ENCODE peak calls at places on chromosome 10, in seven cellular contexts. M is PC-3, Z is mammary epithelial cell, H is IMR-90, D is MM.1S, I is HCT116, B is colonic mucosa. E is an unnamed sample. For H3K4me1 and H3K36me3, the result is how much of the 10 kb centered on the place peaks cover.

GRCh38 chr10:118204292-118204943 is 137.7 kb downstream of the FAM204A start:
- DNase-seq in Z (no peak), I (no peak), B (no peak), M (no peak), H (no peak), D (no peak), E (no peak)

GRCh38 chr10:87872828-87873227 is 9.4 kb downstream of the PTEN start:
- DNase-seq in D (no peak), Z (no peak), I (no peak), M (no peak), H (no peak), B (no peak), E (no peak)

GRCh38 chr10:96053985-96054384 is 10.6 kb downstream of the CCNJ start:
- DNase-seq in H (no peak), Z (no peak), B (no peak), I (no peak), D (no peak), M (no peak), E (no peak)

GRCh38 chr10:131790021-131790420 is 110.8 kb upstream of the PPP2R2D start:
- DNase-seq in Z (no peak), D (no peak), M (peak), H (no peak), B (no peak), I (peak), E (peak)

GRCh38 chr10:35765039-35765662 is 123.1 kb upstream of the FZD8 start:
- DNase-seq in H (no peak), M (no peak), B (peak), I (no peak), D (no peak), Z (no peak), E (no peak)

GRCh38 chr10:48589266-48589665 is 15.6 kb downstream of the ARHGAP22 start:
- DNase-seq in I (no peak), B (no peak), M (no peak), H (peak), D (no peak), Z (peak), E (no peak)

GRCh38 chr10:108319434-108320222 is 1155.1 kb upstream of the SORCS1 start:
- DNase-seq in H (no peak), B (peak), I (no peak), Z (no peak), M (no peak), D (no peak), E (no peak)

GRCh38 chr10:124005991-124006392 is 87.4 kb downstream of the CHST15 start:
- DNase-seq in D (no peak), I (no peak), M (no peak), Z (no peak), H (no peak), B (no peak), E (no peak)

GRCh38 chr10:93294004-93294403 is 188.1 kb downstream of the MYOF start:
- DNase-seq in B (no peak), Z (peak), M (peak), D (no peak), H (no peak), I (no peak), E (no peak)

GRCh38 chr10:32413513-32413912 is 32.4 kb upstream of the CCDC7 start:
- DNase-seq in B (no peak), I (peak), D (no peak), H (peak), M (peak), Z (peak), E (no peak)

GRCh38 chr10:22345301-22346086 is at the start of gene SPAG6:
- DNase-seq in M (no peak), H (no peak), I (no peak), B (peak), D (no peak), Z (no peak), E (no peak)

GRCh38 chr10:110815354-110816004 is 56.2 kb upstream of the PDCD4 start:
- DNase-seq in I (no peak), H (no peak), B (no peak), M (no peak), D (no peak), Z (no peak), E (no peak)

GRCh38 chr10:44301781-44302400 is 83.0 kb downstream of the CXCL12 start:
- DNase-seq in D (no peak), M (peak), B (no peak), Z (no peak), I (no peak), H (peak), E (no peak)

DNA sequence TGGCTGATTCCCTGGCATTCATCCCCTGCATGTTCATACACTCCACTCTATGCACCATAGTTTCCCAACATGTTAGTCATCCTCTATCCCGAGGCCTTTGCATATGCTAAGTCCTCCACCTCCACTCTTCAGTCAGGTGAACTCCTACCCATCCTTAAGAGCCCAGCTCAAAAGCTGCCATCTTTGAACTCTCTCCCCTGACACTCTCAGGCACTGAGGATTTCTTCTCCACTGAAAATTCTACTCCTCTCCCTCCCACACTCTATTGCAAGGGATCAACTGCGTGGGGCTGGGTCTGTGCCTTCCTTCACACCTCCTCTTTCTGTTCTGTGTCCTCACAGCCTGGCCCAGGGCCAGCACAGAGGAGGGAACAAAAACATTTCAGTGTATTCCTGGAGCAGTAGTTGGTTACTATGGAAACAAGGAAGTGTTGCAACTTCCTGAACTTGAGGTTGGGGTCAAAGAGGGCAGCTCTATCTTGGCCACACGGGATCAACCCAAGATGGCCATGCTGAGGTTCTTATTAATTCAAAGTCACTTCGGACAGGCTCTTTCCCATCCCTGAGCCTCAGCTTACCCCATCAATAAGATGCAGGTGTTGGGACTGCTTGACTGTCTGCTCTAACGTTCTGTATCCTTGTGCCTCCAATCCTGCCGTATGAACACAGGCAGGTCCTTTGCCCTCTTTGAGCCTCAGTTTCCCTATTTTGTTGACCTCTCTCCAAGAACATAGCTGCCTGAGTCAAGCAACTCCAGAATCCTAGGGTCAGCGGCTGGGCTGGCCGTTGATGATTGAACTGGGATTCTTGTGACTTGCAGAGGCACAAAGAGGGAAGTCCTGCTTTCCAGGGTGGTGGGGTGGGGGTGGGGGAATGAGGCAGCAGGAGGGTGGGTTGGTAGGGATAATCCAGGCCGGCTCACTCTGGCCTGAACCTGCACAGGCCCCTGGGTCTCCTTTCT is 15.5 kb downstream of the ZMIZ1 start:
- DNase-seq in I (no peak), D (peak), H (peak), B (peak), Z (peak), M (peak), E (peak)
- H3K4me1 ChIP-seq in I (half or more), D (under half), H (half or more), B (half or more), Z (half or more), M (under half), E (half or more)

DNA sequence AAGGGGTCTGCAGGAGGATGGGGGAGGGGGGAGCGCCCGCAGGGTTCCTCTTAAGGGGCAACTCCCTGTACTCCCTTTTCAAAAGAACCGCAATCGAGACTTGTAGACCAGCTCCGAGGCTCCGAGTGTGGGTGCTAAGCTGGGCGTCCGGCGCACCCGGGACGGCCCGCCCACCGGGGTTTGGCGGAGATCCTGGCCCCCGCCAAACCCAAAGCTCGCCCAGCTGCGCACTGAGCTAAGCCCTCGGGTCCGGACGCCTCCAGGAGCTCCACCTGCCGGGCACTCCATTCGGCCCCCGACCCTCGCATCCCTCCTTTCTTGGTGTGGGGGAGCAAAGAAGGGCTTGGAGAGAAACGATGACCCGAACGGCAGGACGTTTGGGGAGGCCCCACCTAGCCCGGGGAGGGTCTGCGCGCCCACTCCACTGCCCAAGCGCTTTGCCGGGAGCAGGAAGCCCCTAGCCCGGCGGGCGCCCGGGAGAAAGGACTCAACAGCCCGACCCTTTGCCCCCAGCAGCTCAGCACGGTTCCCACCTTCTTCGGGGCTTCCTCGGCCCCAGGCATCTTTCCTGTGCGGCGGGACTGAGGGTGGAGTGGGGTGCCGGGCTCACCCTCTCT is 649 bp downstream of the AFAP1L2 start:
- DNase-seq in H (no peak), I (no peak), Z (peak), D (no peak), M (no peak), B (peak), E (no peak)
- H3K9ac ChIP-seq in H (no peak), I (no peak), Z (peak), D (no peak), M (no peak), B (peak), E (no peak)

DNA sequence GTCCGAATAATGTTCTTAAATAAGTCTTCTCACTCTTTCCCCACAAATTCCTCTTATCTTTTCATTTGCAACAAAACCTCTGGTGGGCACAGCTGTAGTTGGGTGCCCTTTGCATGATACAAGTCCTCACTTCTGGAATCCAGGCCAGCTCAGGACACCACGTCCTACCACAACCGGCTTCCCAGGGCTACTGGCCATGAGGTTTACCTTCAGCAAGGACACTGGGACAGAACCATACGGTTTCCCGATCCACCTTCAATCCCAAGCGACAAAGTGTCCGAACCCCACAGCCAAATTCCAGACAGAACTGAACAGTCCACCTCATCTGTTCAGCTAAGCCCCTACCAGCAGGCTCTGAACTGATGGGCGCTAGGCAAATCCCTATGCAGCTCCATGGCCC is 174.6 kb downstream of the FAM107B start:
- DNase-seq in H (no peak), Z (no peak), D (no peak), M (no peak), I (no peak), B (no peak), E (no peak)
- H3K36me3 ChIP-seq in H (under half), Z (under half), D (under half), M (under half), I (under half), B (under half), E (under half)

GRCh38 chr10:3623746-3624145 is 161.3 kb downstream of the KLF6 start:
- DNase-seq in D (no peak), B (no peak), H (peak), I (no peak), M (no peak), Z (no peak), E (peak)

GRCh38 chr10:3625959-3626751 is 158.9 kb downstream of the KLF6 start:
- DNase-seq in Z (peak), B (no peak), M (peak), D (peak), I (no peak), H (peak), E (peak)

GRCh38 chr10:3622845-3623621 is 162.0 kb downstream of the KLF6 start:
- DNase-seq in Z (no peak), I (no peak), D (peak), M (no peak), H (peak), B (no peak), E (no peak)

GRCh38 chr10:3622427-3622826 is 162.6 kb downstream of the KLF6 start:
- DNase-seq in B (no peak), D (no peak), H (no peak), Z (no peak), M (no peak), I (no peak), E (no peak)

GRCh38 chr10:3624367-3624766 is 160.6 kb downstream of the KLF6 start:
- DNase-seq in D (no peak), Z (no peak), B (no peak), I (no peak), H (peak), M (peak), E (no peak)
- H3K4me1 ChIP-seq in D (under half), Z (under half), B (under half), I (under half), H (under half), M (under half), E (under half)

DNA sequence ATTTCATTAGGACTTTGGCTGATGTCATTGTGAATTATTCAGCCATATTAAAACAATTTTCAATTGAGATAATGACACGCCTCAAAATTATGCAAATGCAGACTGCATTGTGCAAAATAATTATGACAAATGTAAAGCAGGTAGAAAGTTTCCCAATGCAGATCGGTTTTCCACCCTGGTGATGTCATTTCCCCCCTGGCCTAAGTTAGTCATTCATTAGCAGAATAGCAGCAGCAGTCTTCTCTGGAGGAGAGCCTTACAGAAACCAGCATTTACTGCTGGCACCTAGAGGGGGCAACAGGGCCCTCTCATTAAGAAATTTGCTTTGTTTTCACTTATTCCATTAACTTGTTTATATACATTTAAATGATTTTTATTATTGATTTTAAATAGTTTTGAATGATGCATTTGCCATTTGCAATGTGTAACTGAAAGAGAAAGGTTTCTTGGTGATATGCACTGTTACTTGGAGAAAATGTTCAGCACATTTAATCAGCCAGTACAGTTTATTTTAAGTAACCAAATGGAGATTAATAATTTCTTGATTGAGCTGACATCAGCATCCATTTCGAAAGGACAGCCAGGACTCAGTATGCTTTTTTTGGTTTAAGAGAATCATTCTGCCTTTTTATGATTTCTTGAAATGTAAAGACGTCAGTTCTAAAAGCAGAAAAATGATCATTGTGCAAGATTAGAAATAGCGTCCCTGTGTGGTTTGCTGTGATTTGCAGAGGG is 3.4 kb downstream of the ARID5B start:
- DNase-seq in I (no peak), B (peak), H (peak), Z (peak), M (peak), D (peak), E (peak)
- H3K9ac ChIP-seq in I (no peak), B (no peak), H (peak), Z (peak), M (peak), D (peak), E (no peak)

DNA sequence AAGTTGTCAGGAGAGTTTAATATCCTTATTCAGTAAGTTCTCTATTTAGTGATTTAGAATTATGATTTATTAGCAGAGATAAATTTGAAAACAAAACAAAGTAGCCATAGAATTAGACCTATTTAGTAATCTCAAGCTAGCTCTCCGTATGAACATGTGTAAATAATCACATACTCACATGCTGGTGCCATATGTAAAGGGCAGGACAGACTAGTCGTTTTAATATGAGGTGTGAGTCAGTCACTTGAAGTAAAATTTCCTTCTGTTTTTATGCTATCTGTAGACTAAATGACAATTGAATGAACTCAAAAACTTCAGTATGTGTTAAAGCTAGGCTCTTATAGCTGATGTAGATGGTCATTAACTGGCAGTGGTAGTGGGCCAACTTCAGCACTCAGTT is 67.1 kb downstream of the WAC start:
- DNase-seq in M (no peak), I (no peak), Z (no peak), B (no peak), H (peak), D (no peak), E (no peak)
- H3K36me3 ChIP-seq in M (under half), I (under half), Z (under half), B (under half), H (under half), D (under half), E (half or more)

E was measured in Karpas-422.